ENCODE peak calls at places on chromosomes 3 and 15, in seven cellular contexts. I, Q, G, W, Y, F and S are unnamed samples.

GRCh38 chr3:166123088-166123487 is 285.9 kb upstream of the BCHE start:
- DNase-seq in I (peak; percentile 5), Q (no peak), G (no peak), W (no peak), Y (no peak), F (no peak), S (no peak)

GRCh38 chr15:70358871-70359647 is 261.3 kb upstream of the TLE3 start:
- DNase-seq in I (no peak), Q (no peak), G (no peak), W (no peak), Y (no peak), F (no peak), S (no peak)

GRCh38 chr15:60383008-60383694 is 14.6 kb downstream of the ANXA2 start:
- DNase-seq in I (no peak), Q (no peak), G (no peak), W (no peak), Y (no peak), F (no peak), S (no peak)

GRCh38 chr3:70989174-70989573 is 594.4 kb downstream of the FOXP1 start:
- DNase-seq in I (no peak), Q (no peak), G (peak; percentile 70), W (no peak), Y (no peak), F (no peak), S (no peak)

GRCh38 chr3:186162221-186162620 is 53.3 kb upstream of the ETV5 start:
- DNase-seq in I (peak; percentile 32), Q (no peak), G (no peak), W (no peak), Y (no peak), F (no peak), S (no peak)

GRCh38 chr3:156978471-156978961 is 152.4 kb downstream of the LEKR1 start:
- DNase-seq in I (no peak), Q (no peak), G (peak; percentile 17), W (peak; percentile 34), Y (no peak), F (no peak), S (no peak)

GRCh38 chr3:23594066-23594465 is 211.7 kb upstream of the UBE2E1 start:
- DNase-seq in I (no peak), Q (no peak), G (no peak), W (no peak), Y (no peak), F (no peak), S (no peak)

GRCh38 chr15:99604865-99605264 is 39.1 kb downstream of the MEF2A start:
- DNase-seq in I (peak; percentile 31), Q (no peak), G (no peak), W (no peak), Y (no peak), F (no peak), S (no peak)

GRCh38 chr3:194957743-194958240 is 272.1 kb downstream of the FAM43A start:
- DNase-seq in I (no peak), Q (no peak), G (no peak), W (no peak), Y (no peak), F (no peak), S (no peak)

GRCh38 chr15:90046846-90047481 is 45.8 kb downstream of the ZNF710 start:
- DNase-seq in I (peak; percentile 92), Q (no peak), G (no peak), W (no peak), Y (no peak), F (no peak), S (peak; percentile 48)

GRCh38 chr3:21477896-21478295 is 273.1 kb downstream of the ZNF385D start:
- DNase-seq in I (no peak), Q (no peak), G (no peak), W (no peak), Y (no peak), F (no peak), S (no peak)

GRCh38 chr3:6644070-6644929 is 216.6 kb upstream of the GRM7 start:
- DNase-seq in I (no peak), Q (no peak), G (no peak), W (no peak), Y (no peak), F (no peak), S (no peak)

GRCh38 chr15:76480267-76480666 is 143.7 kb downstream of the ISL2 start:
- DNase-seq in I (no peak), Q (no peak), G (no peak), W (no peak), Y (no peak), F (no peak), S (no peak)

GRCh38 chr3:66110840-66111239 is 72.1 kb upstream of the MAGI1 start:
- DNase-seq in I (peak; percentile 29), Q (no peak), G (peak; percentile 67), W (no peak), Y (no peak), F (no peak), S (peak; percentile 31)

GRCh38 chr15:37034835-37035234 is 65.5 kb downstream of the MEIS2 start:
- DNase-seq in I (no peak), Q (no peak), G (no peak), W (no peak), Y (no peak), F (no peak), S (no peak)

GRCh38 chr3:64773150-64773549 is 85.3 kb upstream of the ADAMTS9 start:
- DNase-seq in I (no peak), Q (no peak), G (no peak), W (no peak), Y (no peak), F (no peak), S (no peak)

GRCh38 chr3:85533586-85533985 is 574.8 kb downstream of the CADM2 start:
- DNase-seq in I (no peak), Q (no peak), G (no peak), W (no peak), Y (no peak), F (no peak), S (peak; percentile 96)

GRCh38 chr3:62874398-62875102 is 666 bp downstream of the CADPS start:
- DNase-seq in I (no peak), Q (peak; percentile 56), G (no peak), W (no peak), Y (no peak), F (no peak), S (no peak)

GRCh38 chr15:77454265-77454664 is 33.6 kb downstream of the HMG20A start:
- DNase-seq in I (no peak), Q (no peak), G (no peak), W (no peak), Y (no peak), F (no peak), S (no peak)

GRCh38 chr3:52088445-52089367 is 32.3 kb upstream of the DUSP7 start:
- DNase-seq in I (no peak), Q (no peak), G (peak; percentile 82), W (no peak), Y (no peak), F (no peak), S (no peak)

GRCh38 chr15:85397926-85398325 is 17.5 kb downstream of the AKAP13 start:
- DNase-seq in I (no peak), Q (no peak), G (no peak), W (no peak), Y (no peak), F (no peak), S (no peak)

GRCh38 chr3:31223278-31223677 is 309.4 kb upstream of the STT3B start:
- DNase-seq in I (no peak), Q (no peak), G (no peak), W (no peak), Y (no peak), F (no peak), S (no peak)

GRCh38 chr15:87500240-87500639 is 756.3 kb downstream of the NTRK3 start:
- DNase-seq in I (no peak), Q (no peak), G (no peak), W (no peak), Y (no peak), F (no peak), S (no peak)

GRCh38 chr3:145716519-145716918 is 444.5 kb downstream of the PLOD2 start:
- DNase-seq in I (no peak), Q (no peak), G (no peak), W (no peak), Y (no peak), F (no peak), S (no peak)

GRCh38 chr15:80559320-80559693 is 135.8 kb upstream of the ABHD17C start:
- DNase-seq in I (no peak), Q (no peak), G (no peak), W (no peak), Y (no peak), F (no peak), S (no peak)

GRCh38 chr15:41438206-41438605 is 21.3 kb downstream of the RTF1 start:
- DNase-seq in I (no peak), Q (no peak), G (no peak), W (no peak), Y (no peak), F (no peak), S (no peak)